ENCODE peak calls at places on chromosomes 12 and 14, in five cellular contexts. L, O, U, J and B are unnamed samples.

GRCh38 chr12:54413284-54414190 is 5.5 kb downstream of the ITGA5 start:
- DNase-seq in L (no peak), O (no peak), U (peak; percentile 65), J (peak; percentile 42), B (no peak)

GRCh38 chr14:31510222-31510621 is 22.4 kb upstream of the GPR33 start:
- DNase-seq in L (no peak), O (peak; percentile 27), U (peak; percentile 39), J (peak; percentile 23), B (peak; percentile 43)

GRCh38 chr12:108826115-108826806 is 31.1 kb downstream of the SSH1 start:
- DNase-seq in L (no peak), O (no peak), U (no peak), J (peak; percentile 49), B (no peak)

GRCh38 chr12:75317784-75318183 is 12.3 kb downstream of the CAPS2 start:
- DNase-seq in L (no peak), O (no peak), U (no peak), J (no peak), B (no peak)

GRCh38 chr14:77044776-77045569 is 16.5 kb upstream of the IRF2BPL start:
- DNase-seq in L (no peak), O (no peak), U (no peak), J (no peak), B (peak; percentile 81)

GRCh38 chr12:3805058-3805457 is 52.1 kb upstream of the CRACR2A start:
- DNase-seq in L (no peak), O (no peak), U (no peak), J (no peak), B (no peak)

GRCh38 chr14:102474934-102475333 is 34.6 kb downstream of the ANKRD9 start:
- DNase-seq in L (no peak), O (no peak), U (no peak), J (no peak), B (no peak)

GRCh38 chr12:26239508-26240328 is 44.3 kb downstream of the SSPN start:
- DNase-seq in L (no peak), O (peak; percentile 21), U (no peak), J (no peak), B (peak; percentile 98)

GRCh38 chr14:54568821-54569591 is 2.1 kb downstream of the SAMD4A start:
- DNase-seq in L (no peak), O (no peak), U (no peak), J (no peak), B (peak; percentile 48)

GRCh38 chr12:66449531-66449930 is 147.2 kb downstream of the HELB start:
- DNase-seq in L (no peak), O (no peak), U (no peak), J (no peak), B (peak; percentile 30)

GRCh38 chr14:24679248-24680085 is 45.5 kb upstream of the GZMB start:
- DNase-seq in L (no peak), O (no peak), U (no peak), J (peak; percentile 0), B (no peak)

GRCh38 chr12:60263146-60263545 is 667.3 kb downstream of the SLC16A7 start:
- DNase-seq in L (no peak), O (no peak), U (no peak), J (no peak), B (no peak)

GRCh38 chr12:85029456-85029855 is 6.6 kb downstream of the TSPAN19 start:
- DNase-seq in L (no peak), O (peak; percentile 21), U (peak; percentile 32), J (peak; percentile 8), B (peak; percentile 44)

GRCh38 chr12:54033106-54033979 is 493 bp downstream of the HOXC5 start:
- DNase-seq in L (no peak), O (no peak), U (no peak), J (no peak), B (peak; percentile 54)

GRCh38 chr12:132501189-132501940 is 11.4 kb downstream of the FBRSL1 start:
- DNase-seq in L (no peak), O (no peak), U (no peak), J (no peak), B (no peak)

GRCh38 chr12:127169321-127170270 is 1097.4 kb upstream of the TMEM132C start:
- DNase-seq in L (no peak), O (no peak), U (no peak), J (no peak), B (no peak)

GRCh38 chr12:22408605-22409004 is 74.1 kb upstream of the ST8SIA1 start:
- DNase-seq in L (no peak), O (no peak), U (no peak), J (no peak), B (no peak)

GRCh38 chr12:47758584-47758833 is 171 bp downstream of the RAPGEF3 start:
- DNase-seq in L (no peak), O (no peak), U (no peak), J (no peak), B (no peak)

GRCh38 chr14:64293976-64294671 is at the start of gene ESR2:
- DNase-seq in L (peak; percentile 56), O (no peak), U (peak; percentile 42), J (peak; percentile 59), B (no peak)

GRCh38 chr14:65939184-65939583 is 526.7 kb downstream of the FUT8 start:
- DNase-seq in L (no peak), O (no peak), U (no peak), J (no peak), B (no peak)

GRCh38 chr14:94077823-94078222 is 3.2 kb downstream of the DDX24 start:
- DNase-seq in L (no peak), O (no peak), U (no peak), J (no peak), B (no peak)

GRCh38 chr12:119528241-119528640 is 65.3 kb upstream of the TMEM233 start:
- DNase-seq in L (no peak), O (no peak), U (no peak), J (no peak), B (peak; percentile 11)

GRCh38 chr14:52876806-52877205 is 74.0 kb downstream of the FERMT2 start:
- DNase-seq in L (no peak), O (no peak), U (no peak), J (no peak), B (no peak)

GRCh38 chr12:102438047-102438822 is 42.1 kb downstream of the IGF1 start:
- DNase-seq in L (no peak), O (no peak), U (no peak), J (no peak), B (no peak)

GRCh38 chr12:64400041-64400440 is 4.2 kb upstream of the XPOT start:
- DNase-seq in L (peak; percentile 52), O (no peak), U (no peak), J (no peak), B (peak; percentile 42)

GRCh38 chr14:68674538-68675232 is 118.2 kb downstream of the ZFP36L1 start:
- DNase-seq in L (no peak), O (no peak), U (no peak), J (no peak), B (no peak)

GRCh38 chr12:11580125-11580751 is 69.2 kb upstream of the ETV6 start:
- DNase-seq in L (no peak), O (no peak), U (peak; percentile 37), J (peak; percentile 32), B (peak; percentile 99)

GRCh38 chr14:66070542-66071319 is 415.4 kb upstream of the CCDC196 start:
- DNase-seq in L (peak; percentile 83), O (peak; percentile 35), U (peak; percentile 62), J (peak; percentile 64), B (peak; percentile 62)

GRCh38 chr12:118237053-118237665 is 101.2 kb downstream of the PEBP1 start:
- DNase-seq in L (no peak), O (no peak), U (peak; percentile 75), J (peak; percentile 60), B (no peak)

GRCh38 chr12:9754984-9755383 is 5.7 kb downstream of the CD69 start:
- DNase-seq in L (no peak), O (no peak), U (no peak), J (no peak), B (no peak)

GRCh38 chr12:77888611-77889010 is 57.9 kb downstream of the NAV3 start:
- DNase-seq in L (no peak), O (peak; percentile 67), U (no peak), J (no peak), B (peak; percentile 83)

GRCh38 chr12:123741937-123742572 is 20.0 kb upstream of the DNAH10 start:
- DNase-seq in L (no peak), O (no peak), U (no peak), J (no peak), B (no peak)

GRCh38 chr14:37054869-37055268 is 117.5 kb downstream of the SLC25A21 start:
- DNase-seq in L (no peak), O (no peak), U (no peak), J (no peak), B (no peak)

GRCh38 chr12:119423285-119423684 is 88.8 kb downstream of the CCDC60 start:
- DNase-seq in L (peak; percentile 90), O (peak; percentile 35), U (peak; percentile 20), J (no peak), B (no peak)

GRCh38 chr12:219891-220352 is 6.0 kb upstream of the SLC6A12 start:
- DNase-seq in L (peak; percentile 97), O (peak; percentile 73), U (peak; percentile 81), J (peak; percentile 71), B (peak; percentile 71)

GRCh38 chr14:102998393-102998792 is 59.0 kb downstream of the CDC42BPB start:
- DNase-seq in L (no peak), O (no peak), U (no peak), J (no peak), B (no peak)

GRCh38 chr12:32305163-32305562 is 94.2 kb upstream of the FGD4 start:
- DNase-seq in L (no peak), O (peak; percentile 21), U (peak; percentile 49), J (no peak), B (peak; percentile 29)
- TF ChIP-seq CTCF in L (no peak), O (peak; percentile 59), U (peak; percentile 78), J (no peak), B (peak; percentile 25)

DNA sequence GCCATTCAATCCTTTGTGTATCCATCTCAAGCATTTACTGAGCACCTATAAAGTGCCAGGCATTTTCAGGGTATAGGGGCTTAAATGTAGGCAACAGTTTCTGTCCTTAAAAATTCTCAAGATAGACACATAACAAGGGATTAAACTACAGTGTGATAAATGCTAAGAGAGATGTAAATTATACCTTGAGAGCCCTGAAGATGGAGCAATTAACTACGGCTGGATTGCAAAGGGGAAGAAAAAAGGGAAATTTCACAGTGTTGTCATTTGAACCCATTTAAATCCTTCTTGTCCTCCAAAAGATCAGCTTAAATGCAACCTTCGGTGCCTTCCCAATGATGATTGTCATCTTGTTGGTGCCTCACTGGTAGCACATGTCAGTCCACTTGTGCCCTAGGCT is 11.5 kb upstream of the IL26 start:
- DNase-seq in L (no peak), O (no peak), U (no peak), J (no peak), B (no peak)
- TF ChIP-seq CTCF in L (no peak), O (peak; percentile 9), U (peak; percentile 48), J (peak; percentile 24), B (peak; percentile 21)

GRCh38 chr12:106141452-106141851 is 2.7 kb upstream of the NUAK1 start:
- DNase-seq in L (no peak), O (no peak), U (no peak), J (no peak), B (no peak)
- TF ChIP-seq CTCF in L (no peak), O (no peak), U (no peak), J (no peak), B (no peak)

GRCh38 chr12:107435072-107435471 is 250.5 kb upstream of the PWP1 start:
- DNase-seq in L (no peak), O (no peak), U (no peak), J (no peak), B (no peak)
- TF ChIP-seq CTCF in L (no peak), O (no peak), U (no peak), J (no peak), B (no peak)